ENCODE peak calls at places on chromosomes 5 and 9, in nine cellular contexts. One of them, this sample, is unnamed.
A peak's percentile ranks its signal among the peaks of the same experiment; 100 is the strongest.

GRCh38 chr9:28301281-28301680 is 728.0 kb upstream of the C9orf72 start:
- DNase-seq in esophagus squamous epithelium: no peak
- DNase-seq in Peyer's patch: no peak
- DNase-seq in A549: no peak
- DNase-seq in IMR-90: no peak
- DNase-seq in HCT116: no peak
- DNase-seq in adrenal gland: no peak
- DNase-seq in breast epithelium: no peak
- DNase-seq in sigmoid colon: no peak
- DNase-seq in this sample: no peak

GRCh38 chr5:59724482-59725392 is 168.8 kb downstream of the PDE4D start:
- DNase-seq in HCT116: peak; percentile 12
- DNase-seq in sigmoid colon: no peak
- DNase-seq in esophagus squamous epithelium: no peak
- DNase-seq in Peyer's patch: no peak
- DNase-seq in breast epithelium: no peak
- DNase-seq in A549: peak; percentile 53
- DNase-seq in IMR-90: peak; percentile 36
- DNase-seq in adrenal gland: no peak
- DNase-seq in this sample: no peak

GRCh38 chr5:176131771-176132170 is 106.5 kb upstream of the SIMC1 start:
- DNase-seq in breast epithelium: no peak
- DNase-seq in sigmoid colon: no peak
- DNase-seq in esophagus squamous epithelium: no peak
- DNase-seq in adrenal gland: no peak
- DNase-seq in A549: no peak
- DNase-seq in IMR-90: no peak
- DNase-seq in HCT116: no peak
- DNase-seq in Peyer's patch: no peak
- DNase-seq in this sample: no peak

GRCh38 chr5:472076-472655 is 29.2 kb downstream of the EXOC3 start:
- DNase-seq in breast epithelium: no peak
- DNase-seq in esophagus squamous epithelium: no peak
- DNase-seq in adrenal gland: no peak
- DNase-seq in IMR-90: no peak
- DNase-seq in HCT116: no peak
- DNase-seq in A549: peak; percentile 25
- DNase-seq in sigmoid colon: peak; percentile 74
- DNase-seq in Peyer's patch: peak; percentile 64
- DNase-seq in this sample: peak; percentile 53

GRCh38 chr5:93620487-93621339 is 37.7 kb downstream of the NR2F1 start:
- DNase-seq in esophagus squamous epithelium: no peak
- DNase-seq in HCT116: peak; percentile 34
- DNase-seq in A549: peak; percentile 47
- DNase-seq in Peyer's patch: peak; percentile 85
- DNase-seq in breast epithelium: no peak
- DNase-seq in adrenal gland: peak; percentile 59
- DNase-seq in sigmoid colon: peak; percentile 72
- DNase-seq in IMR-90: peak; percentile 68
- DNase-seq in this sample: peak; percentile 72

GRCh38 chr5:76637490-76637889 is 14.3 kb upstream of the F2RL2 start:
- DNase-seq in sigmoid colon: no peak
- DNase-seq in esophagus squamous epithelium: no peak
- DNase-seq in adrenal gland: no peak
- DNase-seq in Peyer's patch: no peak
- DNase-seq in HCT116: no peak
- DNase-seq in breast epithelium: no peak
- DNase-seq in IMR-90: no peak
- DNase-seq in A549: no peak
- DNase-seq in this sample: no peak

GRCh38 chr5:126450388-126450787 is 27.2 kb downstream of the GRAMD2B start:
- DNase-seq in sigmoid colon: no peak
- DNase-seq in A549: no peak
- DNase-seq in breast epithelium: no peak
- DNase-seq in esophagus squamous epithelium: no peak
- DNase-seq in Peyer's patch: no peak
- DNase-seq in adrenal gland: no peak
- DNase-seq in HCT116: no peak
- DNase-seq in IMR-90: no peak
- DNase-seq in this sample: no peak

GRCh38 chr5:158313739-158314464 is 455.0 kb upstream of the CLINT1 start:
- DNase-seq in HCT116: no peak
- DNase-seq in adrenal gland: no peak
- DNase-seq in breast epithelium: no peak
- DNase-seq in sigmoid colon: no peak
- DNase-seq in esophagus squamous epithelium: no peak
- DNase-seq in IMR-90: no peak
- DNase-seq in Peyer's patch: no peak
- DNase-seq in A549: no peak
- DNase-seq in this sample: no peak

GRCh38 chr5:81948349-81948748 is 23.5 kb upstream of the ATG10 start:
- DNase-seq in sigmoid colon: no peak
- DNase-seq in IMR-90: peak; percentile 20
- DNase-seq in esophagus squamous epithelium: no peak
- DNase-seq in HCT116: no peak
- DNase-seq in breast epithelium: no peak
- DNase-seq in A549: no peak
- DNase-seq in adrenal gland: no peak
- DNase-seq in Peyer's patch: no peak
- DNase-seq in this sample: no peak

GRCh38 chr5:1746371-1747078 is 53.1 kb downstream of the MRPL36 start:
- DNase-seq in sigmoid colon: peak; percentile 53
- DNase-seq in IMR-90: no peak
- DNase-seq in HCT116: no peak
- DNase-seq in breast epithelium: no peak
- DNase-seq in esophagus squamous epithelium: no peak
- DNase-seq in Peyer's patch: peak; percentile 34
- DNase-seq in adrenal gland: no peak
- DNase-seq in A549: no peak
- DNase-seq in this sample: peak; percentile 40

GRCh38 chr5:32390819-32391591 is 53.5 kb downstream of the ZFR start:
- DNase-seq in adrenal gland: peak; percentile 26
- DNase-seq in A549: no peak
- DNase-seq in Peyer's patch: no peak
- DNase-seq in esophagus squamous epithelium: no peak
- DNase-seq in sigmoid colon: no peak
- DNase-seq in HCT116: peak; percentile 7
- DNase-seq in IMR-90: peak; percentile 95
- DNase-seq in breast epithelium: no peak
- DNase-seq in this sample: no peak

GRCh38 chr5:177458912-177459350 is 12.3 kb downstream of the PRR7 start:
- DNase-seq in HCT116: no peak
- DNase-seq in adrenal gland: no peak
- DNase-seq in Peyer's patch: no peak
- DNase-seq in esophagus squamous epithelium: no peak
- DNase-seq in A549: no peak
- DNase-seq in IMR-90: peak; percentile 45
- DNase-seq in breast epithelium: no peak
- DNase-seq in sigmoid colon: peak; percentile 73
- DNase-seq in this sample: no peak

GRCh38 chr5:113276001-113276400 is 158.8 kb downstream of the TSSK1B start:
- DNase-seq in breast epithelium: no peak
- DNase-seq in A549: no peak
- DNase-seq in HCT116: no peak
- DNase-seq in Peyer's patch: no peak
- DNase-seq in adrenal gland: no peak
- DNase-seq in esophagus squamous epithelium: no peak
- DNase-seq in IMR-90: no peak
- DNase-seq in sigmoid colon: no peak
- DNase-seq in this sample: no peak

GRCh38 chr5:118553662-118554061 is 434.7 kb downstream of the DTWD2 start:
- DNase-seq in HCT116: no peak
- DNase-seq in esophagus squamous epithelium: no peak
- DNase-seq in Peyer's patch: no peak
- DNase-seq in adrenal gland: no peak
- DNase-seq in breast epithelium: no peak
- DNase-seq in A549: no peak
- DNase-seq in sigmoid colon: no peak
- DNase-seq in IMR-90: peak; percentile 12
- DNase-seq in this sample: no peak

DNA sequence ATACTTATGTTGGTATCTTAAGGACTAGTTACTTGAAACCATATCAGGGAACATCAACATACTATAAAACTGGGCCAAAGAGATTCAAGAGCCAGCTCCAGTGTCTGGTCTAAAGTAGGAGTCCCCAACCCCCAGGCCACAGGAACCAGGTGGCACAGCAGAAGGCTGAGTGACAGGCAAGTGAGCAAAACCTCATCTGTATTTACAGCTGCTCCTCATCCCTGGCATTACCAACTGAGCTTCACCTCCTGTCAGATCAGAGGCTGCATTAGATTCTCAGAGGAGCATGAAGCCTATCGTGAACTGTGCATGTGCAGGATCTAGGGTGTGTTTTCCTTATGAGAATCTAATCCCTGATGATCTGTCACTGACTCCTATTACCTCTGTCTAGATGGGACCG is 581.6 kb upstream of the CDH9 start:
- DNase-seq in breast epithelium: no peak
- DNase-seq in adrenal gland: no peak
- DNase-seq in sigmoid colon: no peak
- DNase-seq in IMR-90: no peak
- DNase-seq in A549: no peak
- DNase-seq in Peyer's patch: no peak
- DNase-seq in HCT116: no peak
- DNase-seq in esophagus squamous epithelium: no peak
- DNase-seq in this sample: no peak
- H3K4me3 ChIP-seq in breast epithelium: no peak overlapping the region
- H3K4me3 ChIP-seq in adrenal gland: no peak overlapping the region
- H3K4me3 ChIP-seq in sigmoid colon: no peak overlapping the region
- H3K4me3 ChIP-seq in IMR-90: no peak overlapping the region
- H3K4me3 ChIP-seq in A549: no peak overlapping the region
- H3K4me3 ChIP-seq in Peyer's patch: no peak overlapping the region
- H3K4me3 ChIP-seq in HCT116: no peak overlapping the region
- H3K4me3 ChIP-seq in esophagus squamous epithelium: no peak overlapping the region
- H3K4me3 ChIP-seq in this sample: no peak overlapping the region

DNA sequence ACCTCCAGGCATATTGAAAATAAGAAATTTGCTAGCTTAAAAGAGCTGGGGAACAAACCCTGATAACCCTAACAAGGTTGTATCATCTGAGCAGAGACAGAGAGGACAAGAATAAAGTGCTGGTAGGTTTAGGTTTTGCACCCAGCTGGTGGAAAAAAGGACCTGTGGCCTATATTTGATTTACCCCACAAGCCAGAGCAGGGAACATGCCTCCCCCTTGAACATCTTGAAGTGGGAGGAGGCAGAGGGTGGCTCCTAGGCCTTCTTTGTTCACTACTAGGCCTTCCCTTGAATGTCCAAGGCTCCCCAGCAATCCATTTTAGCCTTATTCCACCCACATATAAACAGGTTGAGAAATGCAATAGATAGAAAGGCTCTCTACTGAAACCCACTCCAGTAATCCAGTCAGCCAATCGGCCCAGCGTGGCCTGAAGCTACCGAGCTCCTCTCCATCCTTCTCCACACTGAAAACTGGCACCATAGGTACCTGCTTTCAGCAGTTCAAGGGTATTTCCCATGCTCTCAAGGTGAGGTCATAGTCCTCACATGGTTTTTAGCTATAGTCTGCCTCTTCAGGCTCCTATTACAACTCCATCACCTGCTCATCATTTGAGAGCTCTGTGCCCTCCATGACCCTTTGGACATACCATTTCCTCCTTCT is 12.0 kb downstream of the FNBP1 start:
- DNase-seq in adrenal gland: no peak
- DNase-seq in sigmoid colon: no peak
- DNase-seq in breast epithelium: no peak
- DNase-seq in esophagus squamous epithelium: no peak
- DNase-seq in Peyer's patch: no peak
- DNase-seq in IMR-90: no peak
- DNase-seq in A549: no peak
- DNase-seq in HCT116: no peak
- DNase-seq in this sample: no peak
- TF ChIP-seq POLR2A in adrenal gland: no peak
- TF ChIP-seq POLR2A in sigmoid colon: no peak
- TF ChIP-seq POLR2A in breast epithelium: no peak
- TF ChIP-seq POLR2A in esophagus squamous epithelium: no peak
- TF ChIP-seq POLR2A in Peyer's patch: no peak
- TF ChIP-seq POLR2A in IMR-90: no peak
- TF ChIP-seq POLR2A in A549: no peak
- TF ChIP-seq POLR2A in HCT116: no peak
- TF ChIP-seq POLR2A in this sample: no peak

GRCh38 chr5:42596817-42597216 is 159.8 kb upstream of the CCDC152 start:
- DNase-seq in breast epithelium: no peak
- DNase-seq in A549: no peak
- DNase-seq in sigmoid colon: no peak
- DNase-seq in esophagus squamous epithelium: no peak
- DNase-seq in Peyer's patch: no peak
- DNase-seq in IMR-90: no peak
- DNase-seq in adrenal gland: no peak
- DNase-seq in HCT116: no peak
- DNase-seq in this sample: peak; percentile 31
- H3K4me1 ChIP-seq in breast epithelium: no peaks in the 10 kb centered on the region
- H3K4me1 ChIP-seq in A549: no peaks in the 10 kb centered on the region
- H3K4me1 ChIP-seq in sigmoid colon: peaks cover 25% of the 10 kb centered on the region
- H3K4me1 ChIP-seq in esophagus squamous epithelium: peaks cover 38% of the 10 kb centered on the region
- H3K4me1 ChIP-seq in Peyer's patch: no peaks in the 10 kb centered on the region
- H3K4me1 ChIP-seq in IMR-90: no peaks in the 10 kb centered on the region
- H3K4me1 ChIP-seq in adrenal gland: no peaks in the 10 kb centered on the region
- H3K4me1 ChIP-seq in HCT116: no peaks in the 10 kb centered on the region
- H3K4me1 ChIP-seq in this sample: no peaks in the 10 kb centered on the region

DNA sequence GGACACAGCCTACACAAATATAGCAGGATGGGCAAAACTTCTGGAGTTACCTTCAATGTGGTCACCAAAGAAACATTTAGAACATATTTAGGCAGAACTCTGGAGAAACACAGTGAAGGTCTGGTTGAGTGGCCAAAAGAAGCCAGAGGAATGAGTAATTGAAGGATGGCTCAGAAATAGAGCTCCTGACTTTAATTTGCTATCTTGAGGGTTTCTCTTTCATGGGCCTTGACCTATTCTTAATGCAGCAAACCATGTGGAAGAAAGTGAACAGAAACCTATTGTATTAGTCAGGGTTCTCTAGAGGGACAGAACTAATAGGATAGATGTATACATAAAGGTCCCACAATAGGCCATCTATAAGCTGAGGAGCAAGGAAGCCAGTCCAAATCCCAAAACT is 650.5 kb downstream of the ACTL7B start:
- DNase-seq in A549: no peak
- DNase-seq in sigmoid colon: no peak
- DNase-seq in Peyer's patch: no peak
- DNase-seq in esophagus squamous epithelium: no peak
- DNase-seq in HCT116: no peak
- DNase-seq in adrenal gland: no peak
- DNase-seq in breast epithelium: no peak
- DNase-seq in IMR-90: no peak
- DNase-seq in this sample: no peak
- H3K4me3 ChIP-seq in A549: no peak overlapping the region
- H3K4me3 ChIP-seq in sigmoid colon: no peak overlapping the region
- H3K4me3 ChIP-seq in Peyer's patch: no peak overlapping the region
- H3K4me3 ChIP-seq in esophagus squamous epithelium: no peak overlapping the region
- H3K4me3 ChIP-seq in HCT116: no peak overlapping the region
- H3K4me3 ChIP-seq in adrenal gland: no peak overlapping the region
- H3K4me3 ChIP-seq in breast epithelium: no peak overlapping the region
- H3K4me3 ChIP-seq in IMR-90: no peak overlapping the region
- H3K4me3 ChIP-seq in this sample: no peak overlapping the region

This sample was measured in right lobe of liver.